ENCODE peak calls at places on chromosome 2, in eight cellular contexts. S, G, X, C, Q, U, M and Y are unnamed samples.
A peak's percentile ranks its signal among the peaks of the same experiment; 100 is the strongest.

GRCh38 chr2:240379089-240379636 is 56.3 kb upstream of the GPC1 start:
- DNase-seq in S (no peak), Q (no peak), G (no peak), U (no peak), C (no peak), M (no peak), X (no peak), Y (no peak)

GRCh38 chr2:190318514-190318913 is 1.1 kb downstream of the HIBCH start:
- DNase-seq in G (no peak), U (no peak), Q (no peak), C (no peak), X (no peak), M (no peak), S (no peak), Y (no peak)

GRCh38 chr2:54728669-54729120 is 5.2 kb downstream of the EML6 start:
- DNase-seq in C (no peak), U (peak; percentile 79), Q (no peak), M (no peak), S (no peak), X (peak; percentile 30), G (no peak), Y (no peak)

GRCh38 chr2:116200086-116200485 is 1614.4 kb upstream of the DDX18 start:
- DNase-seq in S (no peak), Q (no peak), G (no peak), C (no peak), X (no peak), M (no peak), U (no peak), Y (no peak)

GRCh38 chr2:10984418-10985130 is 72.8 kb downstream of the KCNF1 start:
- DNase-seq in U (no peak), G (no peak), M (no peak), X (no peak), S (no peak), C (no peak), Q (no peak), Y (no peak)

GRCh38 chr2:198314559-198315153 is 510.3 kb downstream of the PLCL1 start:
- DNase-seq in X (peak; percentile 18), Q (no peak), S (no peak), U (peak; percentile 43), C (peak; percentile 26), M (peak; percentile 74), G (peak; percentile 55), Y (no peak)

GRCh38 chr2:228690681-228691080 is 509.2 kb upstream of the SPHKAP start:
- DNase-seq in U (no peak), Q (no peak), G (no peak), S (no peak), X (no peak), M (no peak), C (no peak), Y (no peak)

GRCh38 chr2:171365232-171365631 is 68.6 kb downstream of the METTL8 start:
- DNase-seq in S (no peak), G (no peak), X (no peak), U (no peak), M (no peak), C (no peak), Q (no peak), Y (no peak)

GRCh38 chr2:119476301-119477117 is 44.9 kb downstream of the TMEM37 start:
- DNase-seq in M (peak; percentile 72), X (peak; percentile 10), G (peak; percentile 72), C (peak; percentile 47), S (no peak), Q (peak; percentile 39), U (peak; percentile 23), Y (peak; percentile 72)

GRCh38 chr2:149166958-149167810 is 128.7 kb downstream of the LYPD6B start:
- DNase-seq in M (no peak), Q (peak; percentile 60), S (peak; percentile 29), X (no peak), G (no peak), C (peak; percentile 38), U (peak; percentile 45), Y (no peak)

GRCh38 chr2:209577376-209578357 is 153.8 kb downstream of the MAP2 start:
- DNase-seq in G (peak; percentile 18), Q (peak; percentile 4), C (no peak), U (no peak), M (peak; percentile 40), X (no peak), S (no peak), Y (no peak)

GRCh38 chr2:166957686-166958085 is 69.4 kb downstream of the XIRP2 start:
- DNase-seq in X (peak; percentile 1), G (no peak), Q (no peak), U (no peak), M (no peak), C (no peak), S (no peak), Y (no peak)

GRCh38 chr2:134319581-134320246 is 65.8 kb downstream of the MGAT5 start:
- DNase-seq in C (no peak), X (no peak), S (no peak), U (no peak), G (no peak), Q (no peak), M (no peak), Y (no peak)

GRCh38 chr2:225103737-225104141 is 61.5 kb upstream of the DOCK10 start:
- DNase-seq in G (no peak), C (no peak), U (peak; percentile 84), M (no peak), S (no peak), Q (no peak), X (no peak), Y (no peak)

GRCh38 chr2:57868619-57869139 is 177.9 kb upstream of the VRK2 start:
- DNase-seq in C (no peak), U (no peak), S (no peak), X (no peak), M (no peak), Q (no peak), G (no peak), Y (no peak)

GRCh38 chr2:53911434-53912189 is 51.8 kb upstream of the GPR75 start:
- DNase-seq in X (no peak), G (peak; percentile 0), Q (no peak), C (no peak), S (no peak), U (no peak), M (no peak), Y (no peak)

GRCh38 chr2:206266130-206267125 is 8.0 kb upstream of the ZDBF2 start:
- DNase-seq in G (no peak), Q (no peak), U (no peak), X (no peak), M (no peak), S (no peak), C (no peak), Y (no peak)

GRCh38 chr2:171081649-171082111 is 79.0 kb downstream of the TLK1 start:
- DNase-seq in Q (peak; percentile 19), U (no peak), G (peak; percentile 36), M (no peak), S (no peak), C (peak; percentile 25), X (no peak), Y (no peak)

GRCh38 chr2:152544626-152545025 is 172.6 kb downstream of the PRPF40A start:
- DNase-seq in C (no peak), M (no peak), G (no peak), Q (no peak), X (no peak), S (no peak), U (no peak), Y (no peak)

GRCh38 chr2:86211033-86211795 is 12.0 kb downstream of the MRPL35 start:
- DNase-seq in S (no peak), U (no peak), G (no peak), M (no peak), X (no peak), Q (no peak), C (no peak), Y (no peak)

GRCh38 chr2:56287974-56288373 is 104.2 kb downstream of the CCDC85A start:
- DNase-seq in M (no peak), S (no peak), U (peak; percentile 54), Q (no peak), X (no peak), C (no peak), G (no peak), Y (no peak)

GRCh38 chr2:189580267-189580661 is 322 bp downstream of the SLC40A1 start:
- DNase-seq in S (no peak), U (no peak), Q (peak; percentile 48), C (peak; percentile 41), M (no peak), X (no peak), G (peak; percentile 44), Y (peak; percentile 27)

GRCh38 chr2:9057939-9058761 is 54.7 kb upstream of the MBOAT2 start:
- DNase-seq in X (no peak), S (no peak), Q (no peak), U (no peak), M (no peak), G (no peak), C (no peak), Y (no peak)

GRCh38 chr2:230891509-230891908 is 26.8 kb downstream of the ITM2C start:
- DNase-seq in Q (no peak), G (no peak), S (no peak), C (peak; percentile 18), X (no peak), M (no peak), U (no peak), Y (no peak)